ENCODE peak calls at places on chromosome 6, in five cellular contexts. W, C, K, Z and I are unnamed samples.

GRCh38 chr6:170374571-170375444 is 68.2 kb downstream of the FAM120B start:
- DNase-seq in W (no peak), C (no peak), K (no peak), Z (no peak), I (no peak)

GRCh38 chr6:158027590-158028285 is 46.1 kb downstream of the SYNJ2 start:
- DNase-seq in W (no peak), C (no peak), K (no peak), Z (peak; percentile 39), I (no peak)

GRCh38 chr6:154995241-154996162 is at the start of gene TIAM2:
- DNase-seq in W (no peak), C (no peak), K (no peak), Z (peak; percentile 13), I (no peak)

GRCh38 chr6:16391451-16391912 is 153.1 kb downstream of the GMPR start:
- DNase-seq in W (no peak), C (no peak), K (no peak), Z (no peak), I (no peak)

GRCh38 chr6:3317741-3318211 is 59.0 kb downstream of the PSMG4 start:
- DNase-seq in W (no peak), C (no peak), K (no peak), Z (no peak), I (no peak)

GRCh38 chr6:170292778-170293164 is 1.9 kb upstream of the DLL1 start:
- DNase-seq in W (no peak), C (peak; percentile 32), K (no peak), Z (peak; percentile 43), I (no peak)

GRCh38 chr6:30096829-30097228 is 16.1 kb downstream of the TRIM31 start:
- DNase-seq in W (no peak), C (no peak), K (no peak), Z (no peak), I (no peak)

GRCh38 chr6:54624779-54625178 is 221.8 kb upstream of the FAM83B start:
- DNase-seq in W (no peak), C (no peak), K (no peak), Z (no peak), I (no peak)

GRCh38 chr6:65199121-65199520 is 507.9 kb downstream of the EYS start:
- DNase-seq in W (no peak), C (no peak), K (no peak), Z (no peak), I (no peak)

GRCh38 chr6:150662814-150663213 is 63.1 kb downstream of the PLEKHG1 start:
- DNase-seq in W (no peak), C (no peak), K (no peak), Z (no peak), I (no peak)

GRCh38 chr6:128131566-128131965 is 230.7 kb upstream of the THEMIS start:
- DNase-seq in W (no peak), C (no peak), K (no peak), Z (no peak), I (no peak)

GRCh38 chr6:28922841-28923317 is 906 bp downstream of the TRIM27 start:
- DNase-seq in W (peak; percentile 58), C (no peak), K (peak; percentile 27), Z (peak; percentile 22), I (peak; percentile 68)

GRCh38 chr6:167703347-167703746 is 123.4 kb upstream of the AFDN start:
- DNase-seq in W (no peak), C (no peak), K (no peak), Z (no peak), I (no peak)

GRCh38 chr6:106574729-106575458 is 54.4 kb downstream of the RTN4IP1 start:
- DNase-seq in W (peak; percentile 16), C (peak; percentile 73), K (no peak), Z (no peak), I (no peak)

GRCh38 chr6:134003542-134003951 is 48.9 kb downstream of the SLC2A12 start:
- DNase-seq in W (no peak), C (no peak), K (no peak), Z (no peak), I (no peak)

GRCh38 chr6:71107935-71108420 is 151.1 kb upstream of the B3GAT2 start:
- DNase-seq in W (peak; percentile 6), C (peak; percentile 3), K (no peak), Z (no peak), I (no peak)

GRCh38 chr6:42367353-42368011 is 84.2 kb downstream of the TRERF1 start:
- DNase-seq in W (peak; percentile 31), C (no peak), K (no peak), Z (no peak), I (no peak)

GRCh38 chr6:32203435-32204267 is 11.2 kb upstream of the GPSM3 start:
- DNase-seq in W (no peak), C (no peak), K (no peak), Z (no peak), I (no peak)

GRCh38 chr6:24484657-24485318 is 4.6 kb downstream of the GPLD1 start:
- DNase-seq in W (no peak), C (no peak), K (no peak), Z (no peak), I (no peak)

GRCh38 chr6:165821754-165822153 is 158.7 kb upstream of the PDE10A start:
- DNase-seq in W (no peak), C (peak; percentile 10), K (no peak), Z (no peak), I (no peak)

GRCh38 chr6:160991411-160992322 is at the start of gene MAP3K4:
- DNase-seq in W (peak; percentile 82), C (peak; percentile 47), K (peak; percentile 52), Z (peak; percentile 83), I (peak; percentile 72)

GRCh38 chr6:24831771-24832718 is 33.3 kb upstream of the ARMH2 start:
- DNase-seq in W (no peak), C (no peak), K (peak; percentile 44), Z (no peak), I (no peak)

GRCh38 chr6:155154158-155154830 is 109.5 kb upstream of the CLDN20 start:
- DNase-seq in W (no peak), C (no peak), K (no peak), Z (no peak), I (no peak)

GRCh38 chr6:81561731-81562130 is 190.8 kb downstream of the TENT5A start:
- DNase-seq in W (no peak), C (no peak), K (no peak), Z (no peak), I (no peak)

GRCh38 chr6:154474636-154475428 is 35.7 kb downstream of the CNKSR3 start:
- DNase-seq in W (peak; percentile 17), C (peak; percentile 7), K (no peak), Z (peak; percentile 24), I (no peak)

GRCh38 chr6:24033284-24033683 is 92.7 kb upstream of the NRSN1 start:
- DNase-seq in W (no peak), C (no peak), K (no peak), Z (no peak), I (no peak)

DNA sequence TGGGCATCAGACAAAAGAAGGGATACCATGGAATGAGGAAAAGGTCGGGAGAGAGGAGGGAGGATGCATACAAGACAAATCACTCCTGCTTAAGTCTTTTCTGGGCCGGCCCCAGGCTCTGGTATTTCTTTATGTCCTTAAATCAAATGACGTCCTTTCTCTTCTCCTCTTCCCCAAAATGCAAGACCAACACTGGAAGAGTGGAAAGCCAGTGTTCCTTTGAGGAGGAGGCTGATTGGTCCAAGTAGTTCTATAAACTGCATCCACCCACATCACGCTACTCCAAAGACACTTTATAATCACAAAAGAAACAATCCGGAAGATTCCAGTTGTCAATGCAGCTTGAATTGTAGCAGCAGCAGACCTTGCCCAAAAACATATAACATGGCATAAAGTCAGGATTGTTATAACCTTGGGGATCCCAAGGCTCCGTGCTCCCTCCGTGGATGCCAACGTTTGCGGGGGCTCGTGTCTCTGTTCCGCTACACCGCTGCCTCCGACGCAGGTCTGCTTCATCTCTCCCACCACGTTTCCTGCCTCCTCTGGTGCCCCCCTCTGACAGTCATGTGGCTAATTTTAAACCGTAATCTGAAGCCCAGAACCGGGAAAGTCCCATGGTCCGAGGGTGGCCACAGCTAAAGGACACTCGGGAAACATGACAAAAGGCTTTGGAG is 47.1 kb downstream of the MCUR1 start:
- DNase-seq in W (peak; percentile 19), C (no peak), K (peak; percentile 57), Z (no peak), I (peak; percentile 61)
- H3K4me3 ChIP-seq in W (no peak overlapping the region), C (no peak overlapping the region), K (peak overlapping the region; percentile 48), Z (no peak overlapping the region), I (peak overlapping the region; percentile 33)

GRCh38 chr6:53033764-53034163 is 31.4 kb upstream of the FBXO9 start:
- DNase-seq in W (no peak), C (no peak), K (peak; percentile 30), Z (no peak), I (no peak)
- H3K27ac ChIP-seq in W (no peak overlapping the region), C (no peak overlapping the region), K (peak overlapping the region; percentile 26), Z (no peak overlapping the region), I (peak overlapping the region; percentile 15)

GRCh38 chr6:36442083-36442670 is 477 bp downstream of the PXT1 start:
- DNase-seq in W (no peak), C (no peak), K (no peak), Z (no peak), I (no peak)

GRCh38 chr6:36443951-36444428 is 1.2 kb downstream of the KCTD20 start:
- DNase-seq in W (no peak), C (peak; percentile 32), K (no peak), Z (peak; percentile 50), I (no peak)

GRCh38 chr6:36443498-36443844 is 671 bp downstream of the KCTD20 start:
- DNase-seq in W (no peak), C (no peak), K (no peak), Z (no peak), I (no peak)

GRCh38 chr6:36442671-36443497 is at the start of the genes KCTD20 and PXT1:
- DNase-seq in W (peak; percentile 90), C (peak; percentile 75), K (peak; percentile 76), Z (peak; percentile 86), I (peak; percentile 89)

GRCh38 chr6:36441307-36441894 is 1.3 kb downstream of the PXT1 start:
- DNase-seq in W (peak; percentile 97), C (peak; percentile 98), K (peak; percentile 95), Z (peak; percentile 99), I (peak; percentile 95)
- TF ChIP-seq POLR2A in W (peak; percentile 61), C (peak; percentile 27), K (peak; percentile 78), Z (no peak), I (peak; percentile 38)

GRCh38 chr6:149452062-149452939 is 32.5 kb downstream of the ZC3H12D start:
- DNase-seq in W (no peak), C (no peak), K (no peak), Z (no peak), I (no peak)

GRCh38 chr6:149450679-149451360 is 34.0 kb downstream of the ZC3H12D start:
- DNase-seq in W (peak; percentile 23), C (no peak), K (no peak), Z (no peak), I (no peak)

GRCh38 chr6:149451361-149452061 is 33.3 kb downstream of the ZC3H12D start:
- DNase-seq in W (no peak), C (no peak), K (no peak), Z (no peak), I (peak; percentile 52)

GRCh38 chr6:149449054-149449453 is 35.8 kb downstream of the ZC3H12D start:
- DNase-seq in W (no peak), C (no peak), K (no peak), Z (no peak), I (no peak)

GRCh38 chr6:149449831-149450678 is 34.8 kb downstream of the ZC3H12D start:
- DNase-seq in W (no peak), C (no peak), K (no peak), Z (no peak), I (no peak)
- H3K4me3 ChIP-seq in W (no peak overlapping the region), C (no peak overlapping the region), K (no peak overlapping the region), Z (no peak overlapping the region), I (peak overlapping the region; percentile 41)